ENCODE peak calls at places on chromosomes 7 and 10, in five cellular contexts. B is PC-3, T is endodermal cell, W is prostate gland, I is skeletal muscle cell. F is an unnamed sample.

GRCh38 chr7:108246227-108246837 is 116.2 kb upstream of the LAMB4 start:
- DNase-seq in W (no peak), B (peak; percentile 93), T (peak; percentile 54), I (peak; percentile 93), F (no peak)

GRCh38 chr7:92332782-92333181 is 87.0 kb downstream of the ANKIB1 start:
- DNase-seq in W (no peak), T (no peak), I (no peak), B (no peak), F (no peak)

GRCh38 chr10:60311821-60312220 is 77.9 kb downstream of the ANK3 start:
- DNase-seq in B (no peak), T (no peak), W (no peak), I (no peak), F (no peak)

GRCh38 chr10:50582766-50583762 is 40.7 kb downstream of the SGMS1 start:
- DNase-seq in W (no peak), I (no peak), T (no peak), B (peak; percentile 91), F (no peak)

GRCh38 chr10:80157561-80157960 is 25.0 kb downstream of the PLAC9 start:
- DNase-seq in W (no peak), T (no peak), B (no peak), I (no peak), F (no peak)

GRCh38 chr10:7146189-7146588 is 264.6 kb downstream of the SFMBT2 start:
- DNase-seq in B (no peak), I (no peak), W (no peak), T (no peak), F (no peak)

GRCh38 chr10:119289227-119289925 is 82.0 kb downstream of the GRK5 start:
- DNase-seq in W (no peak), B (no peak), I (no peak), T (no peak), F (no peak)

GRCh38 chr7:138186951-138187351 is 110.7 kb downstream of the AKR1D1 start:
- DNase-seq in W (no peak), B (peak; percentile 45), T (no peak), I (peak; percentile 27), F (no peak)

GRCh38 chr7:136058561-136058960 is 81.4 kb upstream of the MTPN start:
- DNase-seq in T (no peak), W (no peak), I (no peak), B (no peak), F (no peak)

GRCh38 chr7:82623812-82624211 is 180.2 kb upstream of the CACNA2D1 start:
- DNase-seq in B (no peak), T (no peak), W (no peak), I (no peak), F (no peak)

GRCh38 chr7:143355450-143356385 is 6.8 kb downstream of the FAM131B start:
- DNase-seq in T (peak; percentile 59), B (no peak), I (no peak), W (no peak), F (no peak)

GRCh38 chr10:131424836-131425506 is 113.5 kb upstream of the TCERG1L start:
- DNase-seq in W (no peak), I (no peak), B (no peak), T (no peak), F (no peak)

GRCh38 chr7:133550811-133551210 is 297.9 kb downstream of the EXOC4 start:
- DNase-seq in W (no peak), B (no peak), I (no peak), T (no peak), F (no peak)

GRCh38 chr10:7340179-7340874 is 70.5 kb downstream of the SFMBT2 start:
- DNase-seq in B (no peak), W (no peak), I (no peak), T (peak; percentile 48), F (no peak)

GRCh38 chr7:22083711-22084289 is 138.1 kb upstream of the CDCA7L start:
- DNase-seq in I (no peak), B (peak; percentile 5), T (no peak), W (no peak), F (no peak)

GRCh38 chr10:82213784-82214183 is 338.8 kb downstream of the NRG3 start:
- DNase-seq in W (no peak), B (no peak), T (no peak), I (no peak), F (no peak)

GRCh38 chr7:35248576-35249536 is 5.0 kb downstream of the TBX20 start:
- DNase-seq in T (peak; percentile 83), W (no peak), I (no peak), B (peak; percentile 55), F (no peak)

GRCh38 chr10:60747817-60748469 is 30.3 kb upstream of the CDK1 start:
- DNase-seq in W (peak; percentile 30), T (no peak), I (no peak), B (no peak), F (no peak)

GRCh38 chr7:98984126-98984525 is 105.8 kb downstream of the TRRAP start:
- DNase-seq in B (no peak), I (no peak), T (no peak), W (no peak), F (no peak)

GRCh38 chr7:82605247-82605864 is 161.8 kb upstream of the CACNA2D1 start:
- DNase-seq in B (peak; percentile 59), W (no peak), I (no peak), T (peak; percentile 58), F (no peak)

GRCh38 chr10:133515471-133515870 is 11.7 kb upstream of the CYP2E1 start:
- DNase-seq in W (no peak), T (no peak), I (no peak), B (no peak), F (no peak)

GRCh38 chr10:133525444-133525843 is 1.7 kb upstream of the CYP2E1 start:
- DNase-seq in B (no peak), W (no peak), T (no peak), I (no peak), F (no peak)

GRCh38 chr10:133516072-133516471 is 11.1 kb upstream of the CYP2E1 start:
- DNase-seq in T (no peak), B (no peak), W (no peak), I (no peak), F (no peak)

GRCh38 chr10:133523631-133524203 is 3.4 kb upstream of the CYP2E1 start:
- DNase-seq in W (no peak), I (no peak), B (peak; percentile 92), T (no peak), F (no peak)

GRCh38 chr10:133520193-133520738 is 6.9 kb upstream of the CYP2E1 start:
- DNase-seq in B (peak; percentile 79), I (no peak), T (peak; percentile 82), W (peak; percentile 49), F (peak; percentile 11)
- H3K4me3 ChIP-seq in B (peak overlapping the region; percentile 64), I (peak overlapping the region; percentile 35), T (no peak overlapping the region), W (peak overlapping the region; percentile 29), F (peak overlapping the region; percentile 49)

DNA sequence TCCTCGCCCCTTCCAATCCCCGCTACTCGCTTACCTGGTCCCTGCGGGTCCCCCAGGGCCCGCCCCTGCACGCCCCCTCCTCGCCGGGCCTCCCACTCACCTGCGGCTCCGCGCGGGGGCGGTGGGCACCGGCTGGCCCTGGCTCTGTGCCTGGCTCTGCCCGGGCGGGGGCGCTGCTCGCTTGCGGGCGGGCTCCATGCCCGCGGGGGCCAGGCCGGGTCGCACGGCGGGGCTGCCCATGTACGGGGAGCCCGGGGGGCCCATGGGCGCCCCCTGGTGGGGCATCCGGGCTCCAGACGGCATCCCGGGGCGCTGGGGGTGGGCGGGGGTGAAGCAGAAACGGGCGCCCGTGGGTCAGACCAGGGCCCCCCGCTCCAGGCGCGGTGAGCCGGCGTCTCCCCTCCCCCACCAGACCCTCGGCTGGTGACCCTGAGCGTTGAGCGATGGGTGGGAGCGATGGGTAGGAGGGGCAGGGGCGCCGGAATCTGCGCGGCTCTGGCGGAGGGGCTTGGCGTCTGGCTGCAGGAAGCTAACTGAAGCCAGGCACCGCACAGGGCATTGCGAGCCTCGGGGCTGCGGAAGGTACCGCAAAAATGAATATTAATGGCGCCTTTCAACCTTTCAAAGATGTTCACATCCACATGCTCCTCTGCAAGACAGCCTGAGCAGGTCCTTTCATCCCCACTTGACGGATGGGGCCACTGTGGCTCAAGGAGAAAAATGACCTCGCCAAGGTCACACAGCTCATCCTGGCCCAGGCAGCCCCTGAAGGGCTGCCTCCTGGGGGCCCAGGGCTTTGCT is 2.9 kb downstream of the SMARCD3 start:
- DNase-seq in I (no peak), B (peak; percentile 30), W (no peak), T (peak; percentile 86), F (no peak)
- H3K4me3 ChIP-seq in I (peak overlapping the region; percentile 33), B (peak overlapping the region; percentile 30), W (peak overlapping the region; percentile 25), T (no peak overlapping the region), F (no peak overlapping the region)

DNA sequence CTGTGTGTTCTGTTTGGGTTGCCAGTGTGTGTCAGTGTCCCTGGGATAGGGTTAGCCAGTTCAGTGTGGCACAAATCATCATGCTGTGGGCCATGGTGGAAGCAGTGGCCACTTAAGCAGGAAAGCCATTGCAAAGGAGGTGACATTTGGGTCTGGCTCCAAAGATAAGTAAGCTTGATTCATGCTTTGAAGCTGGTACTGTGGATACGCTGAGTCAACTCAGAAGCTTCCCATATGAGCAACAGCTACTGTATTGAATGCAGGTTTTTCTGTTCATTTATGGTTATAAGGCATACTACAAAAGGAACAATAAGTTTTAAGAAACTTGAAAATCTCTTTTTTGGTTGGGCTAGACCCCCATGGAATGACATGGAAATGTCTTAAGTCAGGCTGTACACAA is 143.1 kb downstream of the BMPER start:
- DNase-seq in I (no peak), T (no peak), B (no peak), W (no peak), F (no peak)
- H3K4me3 ChIP-seq in I (no peak overlapping the region), T (no peak overlapping the region), B (no peak overlapping the region), W (no peak overlapping the region), F (no peak overlapping the region)

DNA sequence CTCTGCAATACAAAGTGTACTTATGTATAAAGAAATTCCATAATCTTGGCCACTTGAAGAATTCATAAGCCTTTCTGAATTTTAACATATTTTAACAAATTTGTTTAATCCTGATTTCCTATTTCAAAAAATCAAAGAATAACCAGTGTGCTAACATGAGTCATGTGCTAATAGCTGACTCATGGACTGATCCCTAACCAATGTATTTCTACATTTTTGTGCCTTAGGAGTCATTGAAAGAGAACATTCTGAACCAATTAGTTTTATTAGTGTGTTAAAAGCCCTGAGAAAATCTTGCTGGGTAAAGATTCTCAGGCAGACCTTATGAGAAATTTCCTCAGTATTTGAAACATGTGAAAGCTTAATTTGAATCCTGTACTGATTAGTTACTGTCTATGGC is 73.1 kb upstream of the CCAR1 start:
- DNase-seq in I (peak; percentile 76), T (no peak), W (no peak), B (peak; percentile 90), F (no peak)
- H3K4me3 ChIP-seq in I (no peak overlapping the region), T (no peak overlapping the region), W (no peak overlapping the region), B (no peak overlapping the region), F (no peak overlapping the region)

DNA sequence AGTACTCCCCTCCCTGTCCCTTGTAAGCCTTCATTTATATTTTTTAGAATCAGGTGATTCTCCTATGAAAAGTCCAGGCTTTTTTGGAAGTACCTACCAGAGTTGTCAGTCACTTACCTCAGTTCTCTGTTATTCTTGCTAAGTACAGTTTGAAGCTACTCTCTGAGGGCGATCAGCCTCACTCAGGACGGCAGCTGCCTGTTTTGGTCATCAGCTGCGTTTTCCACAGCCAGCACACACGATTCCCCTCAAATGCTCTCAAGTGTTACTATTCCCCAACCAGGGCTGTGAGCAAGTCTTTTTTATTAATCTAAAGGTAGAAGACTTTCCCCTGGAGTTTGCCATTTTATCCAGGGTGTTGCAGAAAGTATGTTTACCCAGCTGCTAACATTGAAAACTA is 328.6 kb downstream of the SUGCT start:
- DNase-seq in W (no peak), I (no peak), T (no peak), B (no peak), F (no peak)
- H3K4me3 ChIP-seq in W (no peak overlapping the region), I (no peak overlapping the region), T (no peak overlapping the region), B (no peak overlapping the region), F (no peak overlapping the region)

GRCh38 chr10:88881922-88882645 is 2.0 kb downstream of the STAMBPL1 start:
- DNase-seq in T (no peak), B (no peak), W (no peak), I (no peak), F (no peak)
- H3K4me3 ChIP-seq in T (no peak overlapping the region), B (peak overlapping the region; percentile 87), W (no peak overlapping the region), I (no peak overlapping the region), F (no peak overlapping the region)

GRCh38 chr7:16753102-16753931 is at the start of gene TSPAN13:
- DNase-seq in W (peak; percentile 94), I (no peak), T (peak; percentile 99), B (peak; percentile 95), F (peak; percentile 95)
- H3K4me3 ChIP-seq in W (peak within 1 kb of the TSS; percentile 64), I (peak within 1 kb of the TSS; percentile 73), T (peak within 1 kb of the TSS; percentile 86), B (peak within 1 kb of the TSS; percentile 88), F (peak within 1 kb of the TSS; percentile 76)

F was measured in LNCaP clone FGC.